ENCODE peak calls at places on chromosomes 12 and 14, in nine cellular contexts. One of them, this sample, is unnamed.

GRCh38 chr14:100915582-100915981 is 12.1 kb upstream of the RTL1 start:
- DNase-seq in tibial artery: no peak
- DNase-seq in AG09309: no peak
- DNase-seq in neural progenitor cell: no peak
- DNase-seq in HepG2: no peak
- DNase-seq in GM12865: no peak
- DNase-seq in fibroblast of mammary gland: peak; percentile 30
- DNase-seq in uterus: no peak
- DNase-seq in Panc1: no peak
- DNase-seq in this sample: no peak

GRCh38 chr12:68119250-68119649 is 40.3 kb downstream of the IFNG start:
- DNase-seq in tibial artery: no peak
- DNase-seq in AG09309: no peak
- DNase-seq in neural progenitor cell: no peak
- DNase-seq in HepG2: no peak
- DNase-seq in GM12865: peak; percentile 56
- DNase-seq in fibroblast of mammary gland: no peak
- DNase-seq in uterus: no peak
- DNase-seq in Panc1: no peak
- DNase-seq in this sample: no peak

GRCh38 chr12:113727651-113728061 is 238.5 kb downstream of the RBM19 start:
- DNase-seq in tibial artery: no peak
- DNase-seq in AG09309: no peak
- DNase-seq in neural progenitor cell: peak; percentile 9
- DNase-seq in HepG2: peak; percentile 63
- DNase-seq in GM12865: no peak
- DNase-seq in fibroblast of mammary gland: peak; percentile 63
- DNase-seq in uterus: no peak
- DNase-seq in Panc1: peak; percentile 78
- DNase-seq in this sample: peak; percentile 66

GRCh38 chr12:44812062-44812461 is 64.1 kb downstream of the NELL2 start:
- DNase-seq in tibial artery: no peak
- DNase-seq in AG09309: no peak
- DNase-seq in neural progenitor cell: no peak
- DNase-seq in HepG2: no peak
- DNase-seq in GM12865: peak; percentile 59
- DNase-seq in fibroblast of mammary gland: peak; percentile 1
- DNase-seq in uterus: no peak
- DNase-seq in Panc1: no peak
- DNase-seq in this sample: no peak

GRCh38 chr12:57175428-57176138 is 28.2 kb upstream of the LRP1-AS start:
- DNase-seq in tibial artery: peak; percentile 93
- DNase-seq in AG09309: no peak
- DNase-seq in neural progenitor cell: peak; percentile 85
- DNase-seq in HepG2: peak; percentile 39
- DNase-seq in GM12865: peak; percentile 56
- DNase-seq in fibroblast of mammary gland: peak; percentile 85
- DNase-seq in uterus: peak; percentile 92
- DNase-seq in Panc1: peak; percentile 17
- DNase-seq in this sample: peak; percentile 81

GRCh38 chr14:20498622-20499021 is 6.7 kb upstream of the RNASE10 start:
- DNase-seq in tibial artery: no peak
- DNase-seq in AG09309: no peak
- DNase-seq in neural progenitor cell: no peak
- DNase-seq in HepG2: no peak
- DNase-seq in GM12865: no peak
- DNase-seq in fibroblast of mammary gland: no peak
- DNase-seq in uterus: no peak
- DNase-seq in Panc1: no peak
- DNase-seq in this sample: no peak

GRCh38 chr12:46164186-46164585 is 104.7 kb downstream of the SLC38A1 start:
- DNase-seq in tibial artery: no peak
- DNase-seq in AG09309: no peak
- DNase-seq in neural progenitor cell: no peak
- DNase-seq in HepG2: no peak
- DNase-seq in GM12865: no peak
- DNase-seq in fibroblast of mammary gland: no peak
- DNase-seq in uterus: no peak
- DNase-seq in Panc1: no peak
- DNase-seq in this sample: no peak

GRCh38 chr12:6333566-6333965 is 8.3 kb downstream of the TNFRSF1A start:
- DNase-seq in tibial artery: no peak
- DNase-seq in AG09309: no peak
- DNase-seq in neural progenitor cell: no peak
- DNase-seq in HepG2: no peak
- DNase-seq in GM12865: no peak
- DNase-seq in fibroblast of mammary gland: peak; percentile 77
- DNase-seq in uterus: no peak
- DNase-seq in Panc1: no peak
- DNase-seq in this sample: peak; percentile 89

GRCh38 chr12:59452746-59453145 is 143.1 kb upstream of the SLC16A7 start:
- DNase-seq in tibial artery: no peak
- DNase-seq in AG09309: no peak
- DNase-seq in neural progenitor cell: no peak
- DNase-seq in HepG2: no peak
- DNase-seq in GM12865: no peak
- DNase-seq in fibroblast of mammary gland: peak; percentile 64
- DNase-seq in uterus: no peak
- DNase-seq in Panc1: no peak
- DNase-seq in this sample: peak; percentile 20

GRCh38 chr12:32611986-32612385 is 67.1 kb upstream of the DNM1L start:
- DNase-seq in tibial artery: no peak
- DNase-seq in AG09309: no peak
- DNase-seq in neural progenitor cell: no peak
- DNase-seq in HepG2: no peak
- DNase-seq in GM12865: no peak
- DNase-seq in fibroblast of mammary gland: no peak
- DNase-seq in uterus: no peak
- DNase-seq in Panc1: no peak
- DNase-seq in this sample: no peak

GRCh38 chr12:14900521-14901227 is 15.0 kb upstream of the MGP start:
- DNase-seq in tibial artery: no peak
- DNase-seq in AG09309: no peak
- DNase-seq in neural progenitor cell: no peak
- DNase-seq in HepG2: no peak
- DNase-seq in GM12865: no peak
- DNase-seq in fibroblast of mammary gland: no peak
- DNase-seq in uterus: no peak
- DNase-seq in Panc1: no peak
- DNase-seq in this sample: no peak

GRCh38 chr12:14410841-14411569 is 45.5 kb downstream of the ATF7IP start:
- DNase-seq in tibial artery: no peak
- DNase-seq in AG09309: no peak
- DNase-seq in neural progenitor cell: no peak
- DNase-seq in HepG2: no peak
- DNase-seq in GM12865: no peak
- DNase-seq in fibroblast of mammary gland: peak; percentile 27
- DNase-seq in uterus: no peak
- DNase-seq in Panc1: no peak
- DNase-seq in this sample: no peak

GRCh38 chr12:15982471-15982870 is 71.3 kb downstream of the DERA start:
- DNase-seq in tibial artery: no peak
- DNase-seq in AG09309: peak; percentile 50
- DNase-seq in neural progenitor cell: no peak
- DNase-seq in HepG2: no peak
- DNase-seq in GM12865: no peak
- DNase-seq in fibroblast of mammary gland: peak; percentile 68
- DNase-seq in uterus: no peak
- DNase-seq in Panc1: no peak
- DNase-seq in this sample: peak; percentile 78

GRCh38 chr14:39499514-39499913 is 67.3 kb upstream of the FBXO33 start:
- DNase-seq in tibial artery: no peak
- DNase-seq in AG09309: no peak
- DNase-seq in neural progenitor cell: no peak
- DNase-seq in HepG2: no peak
- DNase-seq in GM12865: no peak
- DNase-seq in fibroblast of mammary gland: no peak
- DNase-seq in uterus: no peak
- DNase-seq in Panc1: no peak
- DNase-seq in this sample: no peak

GRCh38 chr14:52048641-52049204 is 20.1 kb downstream of the NID2 start:
- DNase-seq in tibial artery: peak; percentile 80
- DNase-seq in AG09309: peak; percentile 77
- DNase-seq in neural progenitor cell: no peak
- DNase-seq in HepG2: no peak
- DNase-seq in GM12865: no peak
- DNase-seq in fibroblast of mammary gland: peak; percentile 42
- DNase-seq in uterus: no peak
- DNase-seq in Panc1: no peak
- DNase-seq in this sample: no peak

GRCh38 chr14:86852530-86852929 is 1140.5 kb downstream of the GALC start:
- DNase-seq in tibial artery: no peak
- DNase-seq in AG09309: peak; percentile 33
- DNase-seq in neural progenitor cell: no peak
- DNase-seq in HepG2: no peak
- DNase-seq in GM12865: no peak
- DNase-seq in fibroblast of mammary gland: no peak
- DNase-seq in uterus: no peak
- DNase-seq in Panc1: no peak
- DNase-seq in this sample: peak; percentile 5

GRCh38 chr12:48022180-48022521 is 17.9 kb upstream of the COL2A1 start:
- DNase-seq in tibial artery: no peak
- DNase-seq in AG09309: no peak
- DNase-seq in neural progenitor cell: no peak
- DNase-seq in HepG2: no peak
- DNase-seq in GM12865: no peak
- DNase-seq in fibroblast of mammary gland: no peak
- DNase-seq in uterus: no peak
- DNase-seq in Panc1: no peak
- DNase-seq in this sample: no peak
- H3K4me3 ChIP-seq in tibial artery: no peak overlapping the region
- H3K4me3 ChIP-seq in AG09309: no peak overlapping the region
- H3K4me3 ChIP-seq in neural progenitor cell: peak overlapping the region; percentile 14
- H3K4me3 ChIP-seq in HepG2: no peak overlapping the region
- H3K4me3 ChIP-seq in GM12865: no peak overlapping the region
- H3K4me3 ChIP-seq in fibroblast of mammary gland: no peak overlapping the region
- H3K4me3 ChIP-seq in uterus: no peak overlapping the region
- H3K4me3 ChIP-seq in Panc1: no peak overlapping the region
- H3K4me3 ChIP-seq in this sample: no peak overlapping the region

DNA sequence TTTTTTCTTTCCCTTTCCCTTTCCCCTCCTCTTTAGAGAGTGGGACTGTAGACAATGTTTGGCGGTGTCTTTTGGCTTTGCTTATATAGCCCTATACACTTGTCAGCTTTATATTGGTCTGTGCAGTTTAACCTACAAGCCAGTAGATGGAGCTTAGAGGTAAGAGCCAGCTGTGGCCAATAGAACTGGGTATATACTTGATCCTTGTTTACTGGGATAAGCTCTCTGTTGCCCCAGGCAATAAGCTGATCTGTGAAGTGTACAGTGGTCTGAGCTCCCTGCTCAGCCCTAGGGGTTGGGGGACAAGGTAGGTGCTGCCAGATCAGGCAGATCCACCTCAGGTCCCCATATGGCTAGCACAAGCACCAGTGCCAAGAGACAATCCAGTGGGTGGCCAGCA is 434.1 kb downstream of the NOVA1 start:
- DNase-seq in tibial artery: no peak
- DNase-seq in AG09309: no peak
- DNase-seq in neural progenitor cell: peak; percentile 62
- DNase-seq in HepG2: peak; percentile 28
- DNase-seq in GM12865: no peak
- DNase-seq in fibroblast of mammary gland: peak; percentile 76
- DNase-seq in uterus: no peak
- DNase-seq in Panc1: no peak
- DNase-seq in this sample: peak; percentile 56
- TF ChIP-seq CTCF in tibial artery: no peak
- TF ChIP-seq CTCF in AG09309: no peak
- TF ChIP-seq CTCF in neural progenitor cell: peak; percentile 57
- TF ChIP-seq CTCF in HepG2: peak; percentile 31
- TF ChIP-seq CTCF in GM12865: no peak
- TF ChIP-seq CTCF in fibroblast of mammary gland: peak; percentile 77
- TF ChIP-seq CTCF in uterus: no peak
- TF ChIP-seq CTCF in Panc1: peak; percentile 28
- TF ChIP-seq CTCF in this sample: peak; percentile 52

GRCh38 chr14:60720962-60721330 is 3.2 kb downstream of the SIX4 start:
- DNase-seq in tibial artery: no peak
- DNase-seq in AG09309: no peak
- DNase-seq in neural progenitor cell: peak; percentile 30
- DNase-seq in HepG2: peak; percentile 9
- DNase-seq in GM12865: no peak
- DNase-seq in fibroblast of mammary gland: no peak
- DNase-seq in uterus: no peak
- DNase-seq in Panc1: no peak
- DNase-seq in this sample: no peak
- H3K4me3 ChIP-seq in tibial artery: peak overlapping the region; percentile 76
- H3K4me3 ChIP-seq in AG09309: peak overlapping the region; percentile 84
- H3K4me3 ChIP-seq in neural progenitor cell: peak overlapping the region; percentile 67
- H3K4me3 ChIP-seq in HepG2: peak overlapping the region; percentile 96
- H3K4me3 ChIP-seq in GM12865: no peak overlapping the region
- H3K4me3 ChIP-seq in fibroblast of mammary gland: peak overlapping the region; percentile 70
- H3K4me3 ChIP-seq in uterus: no peak overlapping the region
- H3K4me3 ChIP-seq in Panc1: peak overlapping the region; percentile 79
- H3K4me3 ChIP-seq in this sample: peak overlapping the region; percentile 84

GRCh38 chr12:126443977-126444376 is 1378.7 kb downstream of the AACS start:
- DNase-seq in tibial artery: no peak
- DNase-seq in AG09309: no peak
- DNase-seq in neural progenitor cell: no peak
- DNase-seq in HepG2: no peak
- DNase-seq in GM12865: no peak
- DNase-seq in fibroblast of mammary gland: no peak
- DNase-seq in uterus: no peak
- DNase-seq in Panc1: no peak
- DNase-seq in this sample: no peak
- TF ChIP-seq CTCF in tibial artery: no peak
- TF ChIP-seq CTCF in AG09309: no peak
- TF ChIP-seq CTCF in neural progenitor cell: no peak
- TF ChIP-seq CTCF in HepG2: no peak
- TF ChIP-seq CTCF in GM12865: no peak
- TF ChIP-seq CTCF in fibroblast of mammary gland: no peak
- TF ChIP-seq CTCF in uterus: no peak
- TF ChIP-seq CTCF in Panc1: no peak
- TF ChIP-seq CTCF in this sample: no peak

DNA sequence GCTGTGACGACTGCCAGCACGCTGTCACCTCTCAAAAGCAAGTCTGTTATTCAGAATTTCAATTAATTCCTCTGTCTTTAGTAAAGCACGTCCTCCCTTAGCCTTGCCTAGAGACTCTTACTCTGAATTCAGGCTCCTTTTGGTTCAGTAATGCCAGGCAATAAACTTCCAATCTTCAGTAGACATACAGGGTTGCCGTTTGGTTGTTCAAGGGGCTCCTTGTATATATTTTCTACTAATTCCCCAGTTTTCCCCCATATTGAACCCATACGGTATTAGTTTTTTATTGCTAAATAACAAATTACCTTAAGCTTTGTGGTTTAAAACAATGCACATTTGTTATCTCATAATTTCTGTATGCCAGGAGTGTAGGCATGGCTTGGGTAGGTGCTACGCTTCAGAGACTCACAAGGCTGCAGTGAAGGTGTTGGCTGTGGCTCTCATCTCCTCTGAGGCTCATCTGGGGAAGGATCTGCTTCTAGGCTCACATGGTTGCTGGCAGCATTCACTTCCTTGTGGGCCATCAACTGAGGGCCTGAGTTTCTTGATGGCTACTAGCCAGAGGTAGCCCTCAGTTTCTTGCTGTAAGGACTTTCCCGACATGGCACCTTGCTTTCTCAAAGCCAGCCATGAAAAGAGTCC is 7.3 kb upstream of the CLECL1 start:
- DNase-seq in tibial artery: no peak
- DNase-seq in AG09309: no peak
- DNase-seq in neural progenitor cell: no peak
- DNase-seq in HepG2: no peak
- DNase-seq in GM12865: no peak
- DNase-seq in fibroblast of mammary gland: no peak
- DNase-seq in uterus: no peak
- DNase-seq in Panc1: no peak
- DNase-seq in this sample: no peak
- H3K4me3 ChIP-seq in tibial artery: peak overlapping the region; percentile 42
- H3K4me3 ChIP-seq in AG09309: no peak overlapping the region
- H3K4me3 ChIP-seq in neural progenitor cell: no peak overlapping the region
- H3K4me3 ChIP-seq in HepG2: no peak overlapping the region
- H3K4me3 ChIP-seq in GM12865: no peak overlapping the region
- H3K4me3 ChIP-seq in fibroblast of mammary gland: no peak overlapping the region
- H3K4me3 ChIP-seq in uterus: no peak overlapping the region
- H3K4me3 ChIP-seq in Panc1: peak overlapping the region; percentile 58
- H3K4me3 ChIP-seq in this sample: no peak overlapping the region

GRCh38 chr14:89955418-89956293 is at the start of gene TDP1:
- DNase-seq in tibial artery: peak; percentile 97
- DNase-seq in AG09309: peak; percentile 73
- DNase-seq in neural progenitor cell: peak; percentile 99
- DNase-seq in HepG2: peak; percentile 91
- DNase-seq in GM12865: peak; percentile 98
- DNase-seq in fibroblast of mammary gland: peak; percentile 90
- DNase-seq in uterus: peak; percentile 95
- DNase-seq in Panc1: peak; percentile 72
- DNase-seq in this sample: peak; percentile 97
- TF ChIP-seq CTCF in tibial artery: no peak
- TF ChIP-seq CTCF in AG09309: no peak
- TF ChIP-seq CTCF in neural progenitor cell: peak; percentile 32
- TF ChIP-seq CTCF in HepG2: peak; percentile 42
- TF ChIP-seq CTCF in GM12865: peak; percentile 12
- TF ChIP-seq CTCF in fibroblast of mammary gland: no peak
- TF ChIP-seq CTCF in uterus: no peak
- TF ChIP-seq CTCF in Panc1: peak; percentile 14
- TF ChIP-seq CTCF in this sample: no peak